ENCODE peak calls at places on chromosomes 7 and 10, in six cellular contexts. J is astrocyte of the spinal cord, Q is RWPE1, H is cardiac fibroblast, D is AG09319, W is IMR-90. L is an unnamed sample.

GRCh38 chr7:134685250-134685649 is 38.6 kb downstream of the BPGM start:
- DNase-seq in H (no peak), D (no peak), W (peak; percentile 44), J (no peak), Q (no peak), L (no peak)

GRCh38 chr10:43204394-43204942 is 62.4 kb downstream of the RASGEF1A start:
- DNase-seq in D (no peak), H (no peak), W (no peak), J (no peak), Q (no peak), L (no peak)

GRCh38 chr7:123751816-123752215 is 3.0 kb upstream of the WASL start:
- DNase-seq in W (peak; percentile 25), H (peak; percentile 80), Q (no peak), J (peak; percentile 13), D (no peak), L (no peak)

GRCh38 chr7:1313591-1313990 is 80.9 kb downstream of the UNCX start:
- DNase-seq in J (no peak), H (no peak), Q (no peak), D (no peak), W (no peak), L (no peak)

GRCh38 chr10:132027423-132027983 is 38.2 kb upstream of the JAKMIP3 start:
- DNase-seq in J (no peak), H (peak; percentile 8), W (peak; percentile 53), D (no peak), Q (peak; percentile 39), L (no peak)

GRCh38 chr7:73341877-73342276 is 13.9 kb downstream of the FKBP6 start:
- DNase-seq in H (peak; percentile 74), J (peak; percentile 74), Q (peak; percentile 77), W (peak; percentile 91), D (no peak), L (peak; percentile 54)

GRCh38 chr10:4801405-4801804 is 24.6 kb upstream of the AKR1E2 start:
- DNase-seq in H (no peak), Q (no peak), W (no peak), J (no peak), D (no peak), L (no peak)

GRCh38 chr10:119191881-119192280 is 13.3 kb upstream of the PRDX3 start:
- DNase-seq in D (no peak), W (no peak), J (no peak), H (no peak), Q (peak; percentile 93), L (peak; percentile 81)

GRCh38 chr7:140674899-140675701 is 2.4 kb downstream of the ADCK2 start:
- DNase-seq in D (peak; percentile 25), H (peak; percentile 73), W (peak; percentile 57), Q (no peak), J (peak; percentile 41), L (peak; percentile 70)

GRCh38 chr10:134743-135600 is at the start of gene ZMYND11:
- DNase-seq in D (peak; percentile 30), Q (peak; percentile 36), J (peak; percentile 71), H (peak; percentile 78), W (peak; percentile 42), L (peak; percentile 66)

GRCh38 chr7:23353172-23353571 is 54.0 kb downstream of the MALSU1 start:
- DNase-seq in W (no peak), Q (no peak), D (no peak), J (no peak), H (no peak), L (no peak)

GRCh38 chr10:132064082-132064755 is 1.5 kb upstream of the JAKMIP3 start:
- DNase-seq in J (no peak), H (no peak), D (no peak), W (no peak), Q (no peak), L (no peak)

GRCh38 chr10:3180361-3180760 is 7.8 kb upstream of the PITRM1 start:
- DNase-seq in H (no peak), Q (no peak), W (no peak), D (no peak), J (no peak), L (no peak)

GRCh38 chr7:116863168-116863670 is 832 bp downstream of the CAPZA2 start:
- DNase-seq in W (peak; percentile 21), H (peak; percentile 33), D (no peak), J (peak; percentile 46), Q (peak; percentile 26), L (peak; percentile 31)

GRCh38 chr7:155858521-155859061 is 46.3 kb upstream of the SHH start:
- DNase-seq in J (peak; percentile 20), W (peak; percentile 28), D (no peak), Q (peak; percentile 42), H (peak; percentile 44), L (peak; percentile 82)

GRCh38 chr10:133454204-133454893 is 604 bp downstream of the SCART1 start:
- DNase-seq in H (no peak), Q (no peak), J (no peak), W (no peak), D (no peak), L (no peak)

GRCh38 chr7:22649686-22650085 is 77.3 kb upstream of the IL6 start:
- DNase-seq in W (no peak), J (no peak), H (no peak), Q (no peak), D (no peak), L (no peak)

GRCh38 chr7:50307368-50308012 is 3.0 kb downstream of the IKZF1 start:
- DNase-seq in D (no peak), Q (no peak), W (no peak), J (no peak), H (no peak), L (no peak)

GRCh38 chr7:90326500-90326899 is 5.4 kb upstream of the FAM237B start:
- DNase-seq in D (no peak), Q (no peak), J (no peak), W (no peak), H (no peak), L (no peak)

GRCh38 chr7:34277016-34277800 is 371.9 kb downstream of the BMPER start:
- DNase-seq in Q (peak; percentile 4), H (peak; percentile 82), D (no peak), W (peak; percentile 31), J (peak; percentile 32), L (peak; percentile 17)

GRCh38 chr7:31370610-31371009 is 30.1 kb upstream of the NEUROD6 start:
- DNase-seq in J (no peak), H (no peak), D (no peak), Q (no peak), W (no peak), L (no peak)

GRCh38 chr10:95814011-95814727 is 58.2 kb downstream of the ENTPD1 start:
- DNase-seq in J (peak; percentile 87), W (peak; percentile 89), D (peak; percentile 62), Q (peak; percentile 42), H (peak; percentile 94), L (peak; percentile 60)

GRCh38 chr7:107446531-107446930 is 23.3 kb upstream of the GPR22 start:
- DNase-seq in D (no peak), J (peak; percentile 47), W (peak; percentile 79), H (peak; percentile 3), Q (no peak), L (peak; percentile 4)

GRCh38 chr10:47311193-47311899 is 10.9 kb upstream of the GDF2 start:
- DNase-seq in J (no peak), W (no peak), Q (no peak), H (no peak), D (no peak), L (no peak)

GRCh38 chr10:32946108-32946507 is 11.9 kb downstream of the ITGB1 start:
- DNase-seq in J (no peak), W (no peak), D (no peak), Q (no peak), H (no peak), L (no peak)

GRCh38 chr7:40680657-40681056 is 545.9 kb downstream of the SUGCT start:
- DNase-seq in Q (peak; percentile 78), D (no peak), W (no peak), H (peak; percentile 28), J (peak; percentile 32), L (peak; percentile 52)
- TF ChIP-seq CTCF in Q (peak; percentile 43), D (peak; percentile 20), W (peak; percentile 36), H (peak; percentile 50), J (peak; percentile 50), L (peak; percentile 41)

GRCh38 chr7:142939226-142939910 is at the start of gene LLCFC1:
- DNase-seq in D (no peak), J (no peak), Q (no peak), W (no peak), H (no peak), L (peak; percentile 39)
- TF ChIP-seq CTCF in D (no peak), J (no peak), Q (no peak), W (no peak), H (peak; percentile 5), L (no peak)

GRCh38 chr10:100988166-100988565 is 823 bp downstream of the TWNK start:
- DNase-seq in Q (no peak), H (no peak), D (no peak), W (no peak), J (no peak), L (no peak)
- TF ChIP-seq CTCF in Q (no peak), H (no peak), D (no peak), W (no peak), J (no peak), L (no peak)

GRCh38 chr7:112668561-112668960 is 121.6 kb downstream of the TMEM168 start:
- DNase-seq in W (no peak), H (no peak), Q (no peak), J (no peak), D (no peak), L (no peak)

GRCh38 chr7:112669306-112669705 is 120.9 kb downstream of the TMEM168 start:
- DNase-seq in W (no peak), H (no peak), J (no peak), Q (no peak), D (no peak), L (no peak)

DNA sequence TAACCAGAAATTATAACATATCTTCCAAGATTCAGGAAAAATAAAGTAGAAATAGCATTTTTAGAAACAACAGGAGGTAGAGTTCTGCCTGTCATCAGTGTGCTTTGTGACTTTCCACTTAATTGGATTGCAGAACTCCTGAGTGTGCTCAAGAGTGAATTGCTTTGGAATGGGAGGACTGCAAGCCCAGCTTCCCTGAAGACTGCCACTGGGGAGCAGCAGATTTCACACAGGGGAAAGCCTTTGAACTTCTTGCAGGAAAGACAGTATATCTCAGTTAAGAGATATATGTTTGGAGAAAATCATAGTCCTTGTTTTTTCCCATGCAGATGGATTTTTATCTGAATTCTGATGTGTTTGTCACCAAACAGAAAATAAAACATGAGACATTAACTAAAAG is 124.5 kb downstream of the TMEM168 start:
- DNase-seq in H (peak; percentile 14), D (no peak), J (peak; percentile 25), W (peak; percentile 8), Q (no peak), L (peak; percentile 18)
- TF ChIP-seq CTCF in H (peak; percentile 31), D (peak; percentile 0), J (peak; percentile 41), W (no peak), Q (peak; percentile 33), L (no peak)

GRCh38 chr10:59757966-59758365 is 4.7 kb upstream of the MRLN start:
- DNase-seq in Q (no peak), D (no peak), H (peak; percentile 3), W (peak; percentile 77), J (peak; percentile 75), L (peak; percentile 20)

GRCh38 chr10:59762505-59762904 is 9.2 kb upstream of the MRLN start:
- DNase-seq in H (no peak), W (no peak), Q (no peak), J (no peak), D (no peak), L (no peak)
- TF ChIP-seq CTCF in H (no peak), W (no peak), Q (no peak), J (no peak), D (no peak), L (no peak)